ENCODE peak calls at places on chromosomes 7 and 10, in five cellular contexts. T is IMR-90, K is H1, X is H9, V is mesenchymal stem cell. Z is an unnamed sample.

GRCh38 chr7:111801277-111801676 is 239.0 kb upstream of the IMMP2L start:
- DNase-seq in V (no peak), X (no peak), T (no peak), K (no peak), Z (no peak)

GRCh38 chr10:597976-598375 is 91.5 kb downstream of the DIP2C start:
- DNase-seq in K (no peak), T (no peak), V (no peak), X (no peak), Z (no peak)

GRCh38 chr7:123271231-123271630 is 71.5 kb upstream of the SLC13A1 start:
- DNase-seq in T (no peak), X (no peak), V (peak; percentile 64), K (no peak), Z (no peak)

GRCh38 chr7:101104193-101104713 is 19.0 kb downstream of the TRIM56 start:
- DNase-seq in X (no peak), V (no peak), T (no peak), K (no peak), Z (no peak)

GRCh38 chr10:48470115-48470892 is 134.6 kb downstream of the ARHGAP22 start:
- DNase-seq in V (peak; percentile 32), X (peak; percentile 78), T (peak; percentile 12), K (no peak), Z (no peak)

GRCh38 chr7:42262907-42263466 is 26.0 kb upstream of the GLI3 start:
- DNase-seq in V (no peak), K (no peak), T (peak; percentile 70), X (peak; percentile 30), Z (no peak)

GRCh38 chr10:89025453-89025852 is 34.9 kb downstream of the FAS start:
- DNase-seq in T (no peak), K (no peak), X (no peak), V (no peak), Z (no peak)

GRCh38 chr7:128166603-128167315 is 74.3 kb upstream of the LEP start:
- DNase-seq in V (peak; percentile 12), X (peak; percentile 62), K (no peak), T (no peak), Z (no peak)

GRCh38 chr7:150852371-150852905 is at the start of gene AOC1:
- DNase-seq in V (no peak), T (no peak), K (no peak), X (peak; percentile 48), Z (no peak)

GRCh38 chr7:140525741-140526140 is 46.4 kb upstream of the MKRN1 start:
- DNase-seq in X (peak; percentile 30), T (no peak), K (no peak), V (no peak), Z (no peak)

GRCh38 chr7:102317231-102318059 is 30.8 kb downstream of the SH2B2 start:
- DNase-seq in X (no peak), K (no peak), T (no peak), V (no peak), Z (no peak)

GRCh38 chr7:100506356-100506930 is 22.7 kb downstream of the NYAP1 start:
- DNase-seq in V (no peak), T (no peak), K (no peak), X (peak; percentile 39), Z (no peak)

GRCh38 chr7:154744226-154744860 is 258.6 kb downstream of the PAXIP1 start:
- DNase-seq in V (no peak), T (no peak), K (peak; percentile 23), X (peak; percentile 76), Z (peak; percentile 68)

GRCh38 chr7:152868122-152869040 is 108.8 kb downstream of the ACTR3B start:
- DNase-seq in X (no peak), V (no peak), T (no peak), K (no peak), Z (no peak)

GRCh38 chr7:99109108-99110051 is 34.5 kb downstream of the SMURF1 start:
- DNase-seq in T (peak; percentile 62), X (no peak), K (no peak), V (peak; percentile 45), Z (no peak)
- H2BK5ac ChIP-seq in T (peak overlapping the region; percentile 76), X (no peak overlapping the region), K (peak overlapping the region; percentile 20), V (peak overlapping the region; percentile 46), Z (no peak overlapping the region)

GRCh38 chr7:157335991-157336382 is 817 bp upstream of the DNAJB6 start:
- DNase-seq in V (no peak), X (no peak), T (no peak), K (no peak), Z (no peak)
- H4K91ac ChIP-seq in V (peak overlapping the region; percentile 93), X (no peak overlapping the region), T (peak overlapping the region; percentile 71), K (peak overlapping the region; percentile 32), Z (no peak overlapping the region)

GRCh38 chr7:2817456-2817855 is 26.7 kb downstream of the GNA12 start:
- DNase-seq in T (no peak), X (no peak), V (no peak), K (no peak), Z (no peak)

GRCh38 chr7:2814186-2814530 is 29.9 kb downstream of the GNA12 start:
- DNase-seq in T (no peak), K (no peak), V (no peak), X (no peak), Z (no peak)

GRCh38 chr7:2813350-2814185 is 30.5 kb downstream of the GNA12 start:
- DNase-seq in V (no peak), T (no peak), K (no peak), X (no peak), Z (no peak)

GRCh38 chr7:2814682-2815522 is 29.2 kb downstream of the GNA12 start:
- DNase-seq in X (peak; percentile 86), K (peak; percentile 65), V (peak; percentile 80), T (no peak), Z (no peak)

GRCh38 chr7:2815523-2816240 is 28.4 kb downstream of the GNA12 start:
- DNase-seq in K (no peak), V (no peak), X (no peak), T (no peak), Z (no peak)
- H3K4ac ChIP-seq in K (peak overlapping the region; percentile 82), V (peak overlapping the region; percentile 26), X (no peak overlapping the region), T (no peak overlapping the region), Z (no peak overlapping the region)

DNA sequence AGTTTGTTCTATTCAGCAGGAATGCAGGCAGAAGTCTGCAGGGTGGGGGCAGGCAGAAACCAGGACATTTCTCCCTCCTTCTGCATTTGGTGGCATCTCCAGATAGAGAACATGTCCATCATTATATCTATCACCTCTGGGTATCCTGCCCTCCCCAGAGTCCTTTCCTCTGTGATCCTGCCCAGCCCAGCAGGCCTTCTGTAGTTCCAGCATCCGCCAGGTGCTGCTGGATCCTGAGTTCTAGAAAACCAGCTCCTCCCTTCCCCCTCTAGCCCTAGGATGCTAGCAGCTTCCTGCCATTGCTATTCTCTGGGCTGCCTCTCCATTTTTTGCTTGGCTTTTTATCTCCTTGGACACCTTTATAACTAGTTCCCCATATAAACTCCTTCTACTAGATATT is 180.3 kb downstream of the KCNMA1 start:
- DNase-seq in X (no peak), K (no peak), V (no peak), T (no peak), Z (no peak)
- H2BK5ac ChIP-seq in X (no peak overlapping the region), K (no peak overlapping the region), V (no peak overlapping the region), T (no peak overlapping the region), Z (no peak overlapping the region)